ENCODE peak calls at places on chromosomes 3 and 15, in seven cellular contexts. B, K, Z, I, T, H and D are unnamed samples. For H3K4me1, the result is how much of the 10 kb centered on the place peaks cover.

GRCh38 chr3:72213296-72214064 is 428.5 kb upstream of the PROK2 start:
- DNase-seq in B (no peak), K (no peak), Z (no peak), I (no peak), T (peak), H (no peak), D (no peak)

GRCh38 chr3:31890742-31891469 is 90.2 kb downstream of the OSBPL10 start:
- DNase-seq in B (no peak), K (no peak), Z (no peak), I (no peak), T (no peak), H (no peak), D (no peak)

GRCh38 chr3:97950360-97950759 is 21.9 kb downstream of the RIOX2 start:
- DNase-seq in B (no peak), K (no peak), Z (no peak), I (no peak), T (no peak), H (no peak), D (no peak)

GRCh38 chr3:49910409-49911123 is 6.9 kb upstream of the MST1R start:
- DNase-seq in B (no peak), K (no peak), Z (no peak), I (no peak), T (no peak), H (no peak), D (no peak)

GRCh38 chr3:60743631-60744164 is 507.6 kb downstream of the FHIT start:
- DNase-seq in B (no peak), K (no peak), Z (peak), I (no peak), T (no peak), H (no peak), D (no peak)

GRCh38 chr3:74613566-74613965 is 893 bp downstream of the CNTN3 start:
- DNase-seq in B (peak), K (no peak), Z (no peak), I (no peak), T (no peak), H (no peak), D (no peak)

GRCh38 chr3:37308247-37308646 is 133.9 kb upstream of the LRRFIP2 start:
- DNase-seq in B (no peak), K (no peak), Z (peak), I (no peak), T (peak), H (no peak), D (no peak)

GRCh38 chr3:171503817-171504216 is 43.6 kb upstream of the TNIK start:
- DNase-seq in B (no peak), K (no peak), Z (no peak), I (no peak), T (no peak), H (no peak), D (no peak)

GRCh38 chr3:110384601-110385000 is 687.0 kb upstream of the NECTIN3 start:
- DNase-seq in B (no peak), K (no peak), Z (peak), I (no peak), T (peak), H (no peak), D (no peak)

GRCh38 chr15:27743078-27743477 is 356.0 kb downstream of the OCA2 start:
- DNase-seq in B (no peak), K (no peak), Z (no peak), I (no peak), T (no peak), H (no peak), D (no peak)

GRCh38 chr3:41711656-41712055 is 250.2 kb downstream of the ULK4 start:
- DNase-seq in B (no peak), K (no peak), Z (peak), I (no peak), T (peak), H (no peak), D (no peak)

GRCh38 chr3:194773666-194774455 is 88.2 kb downstream of the FAM43A start:
- DNase-seq in B (no peak), K (no peak), Z (peak), I (no peak), T (no peak), H (no peak), D (no peak)

GRCh38 chr3:184907941-184908649 is 96.1 kb downstream of the VPS8 start:
- DNase-seq in B (no peak), K (no peak), Z (no peak), I (peak), T (no peak), H (no peak), D (no peak)

GRCh38 chr3:128496602-128497304 is 3.8 kb upstream of the GATA2 start:
- DNase-seq in B (no peak), K (no peak), Z (no peak), I (peak), T (peak), H (peak), D (no peak)

GRCh38 chr15:25022233-25022632 is 67.4 kb downstream of the SNRPN start:
- DNase-seq in B (no peak), K (no peak), Z (peak), I (no peak), T (peak), H (no peak), D (no peak)

GRCh38 chr15:96737408-96737807 is 406.9 kb downstream of the NR2F2 start:
- DNase-seq in B (no peak), K (no peak), Z (no peak), I (no peak), T (peak), H (no peak), D (no peak)

GRCh38 chr3:27616031-27616430 is 106.1 kb downstream of the EOMES start:
- DNase-seq in B (no peak), K (no peak), Z (no peak), I (no peak), T (no peak), H (no peak), D (no peak)

GRCh38 chr3:147034359-147034758 is 372.0 kb downstream of the ZIC4 start:
- DNase-seq in B (no peak), K (no peak), Z (no peak), I (no peak), T (no peak), H (no peak), D (no peak)

GRCh38 chr3:138946554-138947302 is at the start of the genes FOXL2 and FOXL2NB:
- DNase-seq in B (no peak), K (no peak), Z (peak), I (peak), T (peak), H (no peak), D (no peak)

GRCh38 chr15:39495871-39496459 is 84.9 kb upstream of the THBS1 start:
- DNase-seq in B (no peak), K (no peak), Z (peak), I (no peak), T (peak), H (no peak), D (no peak)

GRCh38 chr15:50531163-50531562 is 15.3 kb downstream of the USP50 start:
- DNase-seq in B (no peak), K (no peak), Z (no peak), I (no peak), T (no peak), H (no peak), D (no peak)

GRCh38 chr3:153927107-153927506 is 194.1 kb upstream of the ARHGEF26 start:
- DNase-seq in B (no peak), K (no peak), Z (peak), I (no peak), T (peak), H (no peak), D (no peak)

GRCh38 chr3:24963762-24964625 is 464.1 kb upstream of the RARB start:
- DNase-seq in B (no peak), K (no peak), Z (peak), I (no peak), T (peak), H (no peak), D (no peak)

GRCh38 chr15:55708720-55709119 is 34.2 kb downstream of the PRTG start:
- DNase-seq in B (no peak), K (no peak), Z (no peak), I (no peak), T (no peak), H (no peak), D (no peak)

GRCh38 chr3:188227442-188227841 is 73.5 kb downstream of the LPP start:
- DNase-seq in B (no peak), K (no peak), Z (no peak), I (no peak), T (no peak), H (no peak), D (no peak)
- H3K4me1 ChIP-seq in B (half or more), K (under half), Z (under half), I (under half), T (under half), H (under half), D (half or more)

GRCh38 chr15:100207053-100207452 is 134.7 kb downstream of the ADAMTS17 start:
- DNase-seq in B (no peak), K (no peak), Z (no peak), I (no peak), T (no peak), H (peak), D (no peak)
- TF ChIP-seq CTCF in B (no peak), K (no peak), Z (no peak), I (no peak), T (no peak), H (no peak), D (no peak)

GRCh38 chr3:160126046-160126445 is 99.2 kb upstream of the C3orf80 start:
- DNase-seq in B (no peak), K (no peak), Z (no peak), I (no peak), T (no peak), H (no peak), D (no peak)
- H3K4me1 ChIP-seq in B (under half), K (under half), Z (under half), I (under half), T (under half), H (under half), D (under half)

GRCh38 chr15:84747423-84748273 is 744 bp upstream of the ZNF592 start:
- DNase-seq in B (peak), K (peak), Z (peak), I (peak), T (peak), H (peak), D (peak)

GRCh38 chr15:84750583-84751092 is 2.2 kb downstream of the ZNF592 start:
- DNase-seq in B (no peak), K (no peak), Z (no peak), I (no peak), T (no peak), H (no peak), D (no peak)

GRCh38 chr15:84752195-84752594 is 3.8 kb downstream of the ZNF592 start:
- DNase-seq in B (no peak), K (no peak), Z (no peak), I (no peak), T (no peak), H (no peak), D (no peak)

GRCh38 chr15:84749111-84749991 is 959 bp downstream of the ZNF592 start:
- DNase-seq in B (peak), K (no peak), Z (peak), I (peak), T (peak), H (peak), D (no peak)

DNA sequence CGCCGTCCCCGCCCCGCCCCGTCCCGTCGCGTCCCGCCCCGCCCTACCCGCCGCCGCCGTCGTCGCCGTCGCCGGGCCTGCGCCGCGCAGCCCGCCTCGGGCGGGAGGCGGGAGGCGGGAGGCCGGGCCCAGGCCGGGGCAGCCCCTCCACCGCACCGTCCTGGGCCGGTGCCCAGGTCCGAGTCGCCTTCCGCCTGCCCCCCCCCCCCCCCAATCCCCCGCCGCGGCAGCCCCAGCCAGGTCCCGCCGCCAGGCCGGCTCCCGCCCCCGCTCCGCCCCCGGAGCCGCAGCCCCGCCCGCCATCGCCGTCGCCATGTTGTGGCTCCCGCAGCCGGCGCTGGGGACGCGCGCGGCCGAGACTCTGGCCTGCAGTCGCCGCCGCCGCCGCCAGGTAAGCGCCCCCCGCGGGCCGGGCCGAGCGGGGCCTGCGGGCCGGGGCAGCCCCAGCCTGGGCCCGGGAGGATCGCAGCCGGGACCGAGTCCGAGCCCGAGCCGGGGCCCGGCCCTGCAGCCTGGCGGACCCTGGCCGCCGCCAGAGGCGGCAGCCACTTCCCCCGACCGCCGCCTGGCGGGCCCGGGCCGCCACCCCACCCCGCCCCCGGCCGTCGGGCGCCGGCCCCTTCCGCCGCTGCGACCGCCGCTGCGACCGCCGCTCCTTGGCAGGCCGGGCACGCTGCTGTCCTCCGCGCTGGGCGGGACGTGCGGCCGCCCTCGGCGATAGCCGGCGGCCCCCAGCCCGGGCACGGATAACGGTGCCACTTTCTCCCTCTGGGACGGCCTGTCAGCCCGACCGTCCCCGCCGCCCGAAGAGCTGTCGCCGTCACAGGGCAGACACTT is at the start of gene ZNF592:
- DNase-seq in B (peak), K (no peak), Z (peak), I (peak), T (peak), H (peak), D (peak)
- TF ChIP-seq CTCF in B (no peak), K (no peak), Z (no peak), I (no peak), T (no peak), H (peak), D (no peak)

DNA sequence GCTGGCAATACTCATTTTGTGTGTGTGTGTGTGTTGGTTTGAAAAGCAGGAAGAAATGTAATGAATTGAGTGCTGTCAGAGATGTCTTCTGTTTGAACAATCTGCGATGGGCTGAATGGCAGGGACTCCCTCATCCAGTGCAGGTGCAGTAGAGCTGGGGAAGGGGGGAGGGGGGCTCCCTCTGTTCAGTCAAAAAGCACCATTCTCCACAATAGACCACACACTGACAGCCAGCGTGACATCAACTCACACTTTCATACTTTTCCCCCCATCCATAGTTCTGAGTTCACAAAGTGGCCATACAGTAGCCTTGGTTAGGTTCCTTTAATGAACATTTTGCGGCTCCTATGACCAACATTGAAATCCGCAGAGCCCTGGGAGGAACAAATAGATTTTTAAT is 10.4 kb downstream of the SOX2 start:
- DNase-seq in B (no peak), K (no peak), Z (no peak), I (no peak), T (no peak), H (no peak), D (no peak)
- H3K4me1 ChIP-seq in B (under half), K (under half), Z (under half), I (under half), T (under half), H (under half), D (under half)

GRCh38 chr15:45087513-45087912 is 26.5 kb downstream of the DUOX2 start:
- DNase-seq in B (no peak), K (no peak), Z (no peak), I (no peak), T (no peak), H (no peak), D (no peak)
- TF ChIP-seq CTCF in B (no peak), K (no peak), Z (no peak), I (no peak), T (no peak), H (no peak), D (no peak)

DNA sequence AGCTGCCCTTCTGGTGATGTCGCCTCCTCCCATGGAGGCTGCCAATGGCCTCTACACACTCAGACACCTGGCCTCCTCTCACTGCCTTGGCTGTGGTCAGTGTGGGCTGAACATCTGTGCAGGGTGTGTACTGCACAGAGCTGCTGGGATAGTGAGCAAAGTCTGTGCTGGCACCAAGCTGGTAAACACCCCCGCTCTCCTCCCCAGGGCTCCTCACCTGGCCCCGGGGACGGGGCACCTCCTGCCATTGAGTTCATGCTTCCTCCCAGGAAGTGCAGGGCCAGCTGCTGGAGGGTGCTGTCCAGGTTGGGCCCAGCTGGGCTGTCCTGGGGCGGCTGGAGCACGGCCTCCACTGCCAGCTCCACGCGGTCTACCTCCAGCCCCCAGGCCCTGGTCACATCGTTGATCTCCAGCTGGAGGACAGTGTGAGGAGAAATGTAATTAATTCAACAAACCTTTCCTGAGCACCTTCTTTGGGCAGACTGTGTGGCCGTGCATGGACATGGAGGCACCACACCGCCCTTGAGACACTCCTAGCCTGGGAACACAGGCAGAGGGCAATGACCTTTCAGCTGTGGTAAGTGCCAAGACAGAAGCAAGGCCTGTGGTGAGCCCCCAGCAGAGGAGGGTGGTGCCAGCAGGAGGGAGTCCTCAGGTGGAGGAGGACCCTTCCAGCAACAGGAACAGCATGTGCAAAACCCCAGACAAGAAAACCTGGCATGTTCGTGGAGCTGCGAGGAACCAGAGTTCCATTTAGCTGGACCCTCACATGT is 6.8 kb downstream of the STOML1 start:
- DNase-seq in B (no peak), K (no peak), Z (peak), I (no peak), T (peak), H (no peak), D (no peak)
- H3K4me1 ChIP-seq in B (half or more), K (half or more), Z (half or more), I (under half), T (under half), H (half or more), D (half or more)